ENCODE peak calls at places on chromosomes 2 and 18, in eight cellular contexts. N is kidney epithelial cell, X is D721Med, B is mesothelial cell of epicardium, L is HFFc6, E is GM10248, V is cardiac fibroblast, H is spleen. P is an unnamed sample.

GRCh38 chr2:51220080-51220479 is 188.1 kb upstream of the NRXN1 start:
- DNase-seq in H (no peak), E (no peak), V (no peak), N (no peak), B (no peak), L (no peak), X (no peak), P (no peak)

GRCh38 chr2:179524940-179525339 is 260.3 kb upstream of the SESTD1 start:
- DNase-seq in N (no peak), V (no peak), L (no peak), H (no peak), E (no peak), X (no peak), B (no peak), P (no peak)

GRCh38 chr18:62781893-62782292 is 66.6 kb downstream of the PHLPP1 start:
- DNase-seq in V (peak), H (no peak), N (no peak), L (peak), E (no peak), X (no peak), B (no peak), P (no peak)

GRCh38 chr2:158822212-158822611 is 27.1 kb downstream of the DAPL1 start:
- DNase-seq in H (no peak), B (no peak), E (no peak), L (no peak), V (no peak), X (no peak), N (no peak), P (no peak)

GRCh38 chr2:102235491-102235890 is 48.7 kb downstream of the IL1RL2 start:
- DNase-seq in E (no peak), X (no peak), L (no peak), B (no peak), H (peak), V (peak), N (no peak), P (no peak)

GRCh38 chr18:54878662-54879058 is 50.4 kb downstream of the RAB27B start:
- DNase-seq in V (peak), H (no peak), N (no peak), L (no peak), B (no peak), X (no peak), E (no peak), P (no peak)

GRCh38 chr2:86052676-86053075 is 53.0 kb downstream of the POLR1A start:
- DNase-seq in X (no peak), H (no peak), L (no peak), E (no peak), V (no peak), N (no peak), B (no peak), P (no peak)

GRCh38 chr18:31223371-31223770 is 60.7 kb upstream of the DSC1 start:
- DNase-seq in H (no peak), V (no peak), L (no peak), N (no peak), B (no peak), X (no peak), E (no peak), P (no peak)

GRCh38 chr18:78192044-78192443 is 787.6 kb upstream of the SALL3 start:
- DNase-seq in H (no peak), X (no peak), E (no peak), V (no peak), N (peak), L (no peak), B (no peak), P (peak)

GRCh38 chr2:201329409-201329808 is 27.7 kb downstream of the FLACC1 start:
- DNase-seq in V (no peak), B (no peak), X (no peak), L (no peak), N (no peak), H (no peak), E (no peak), P (no peak)

GRCh38 chr2:177260398-177260797 is 4.1 kb downstream of the NFE2L2 start:
- DNase-seq in H (no peak), X (no peak), L (no peak), B (no peak), N (no peak), V (no peak), E (no peak), P (no peak)

GRCh38 chr18:46222093-46222492 is 117.9 kb downstream of the HAUS1 start:
- DNase-seq in L (no peak), V (no peak), E (no peak), H (no peak), N (no peak), B (no peak), X (no peak), P (no peak)

GRCh38 chr2:160596431-160596830 is 102.8 kb upstream of the RBMS1 start:
- DNase-seq in E (no peak), X (no peak), V (no peak), L (no peak), B (no peak), N (no peak), H (no peak), P (no peak)

GRCh38 chr2:130799295-130799694 is 37.4 kb upstream of the ARHGEF4 start:
- DNase-seq in B (no peak), N (no peak), H (no peak), L (no peak), V (no peak), X (no peak), E (no peak), P (no peak)

GRCh38 chr18:984004-984403 is 79.3 kb downstream of the ADCYAP1 start:
- DNase-seq in N (no peak), E (no peak), H (no peak), V (no peak), X (no peak), B (no peak), L (no peak), P (no peak)

GRCh38 chr18:27954226-27954625 is 222.7 kb downstream of the CDH2 start:
- DNase-seq in E (no peak), H (no peak), V (peak), N (no peak), X (no peak), B (no peak), L (peak), P (no peak)

GRCh38 chr18:23814977-23815614 is 125.8 kb downstream of the LAMA3 start:
- DNase-seq in E (no peak), B (no peak), H (no peak), X (no peak), N (no peak), V (no peak), L (no peak), P (no peak)

GRCh38 chr2:238106698-238107524 is 6.8 kb downstream of the ESPNL start:
- DNase-seq in H (peak), N (no peak), B (no peak), E (no peak), L (no peak), X (no peak), V (no peak), P (peak)

GRCh38 chr2:33437297-33437696 is 39.2 kb upstream of the RASGRP3 start:
- DNase-seq in B (no peak), V (peak), L (peak), N (peak), E (no peak), X (no peak), H (no peak), P (no peak)

GRCh38 chr18:36402765-36403396 is 105.4 kb downstream of the FHOD3 start:
- DNase-seq in N (no peak), B (no peak), X (no peak), L (peak), H (no peak), E (no peak), V (peak), P (no peak)

GRCh38 chr2:74593826-74594467 is 39.4 kb downstream of the DOK1 start:
- DNase-seq in E (no peak), V (peak), L (no peak), X (no peak), N (no peak), H (no peak), B (no peak), P (no peak)

GRCh38 chr2:30625600-30626208 is 178.7 kb downstream of the LCLAT1 start:
- DNase-seq in V (no peak), N (no peak), L (no peak), E (no peak), X (no peak), B (no peak), H (no peak), P (no peak)

GRCh38 chr2:183010112-183010511 is 28.1 kb downstream of the NCKAP1 start:
- DNase-seq in H (no peak), E (no peak), N (no peak), V (peak), B (no peak), X (no peak), L (peak), P (no peak)

GRCh38 chr2:215530191-215530968 is 94.5 kb upstream of the FN1 start:
- DNase-seq in V (peak), L (peak), E (no peak), H (no peak), N (no peak), X (no peak), B (no peak), P (no peak)

GRCh38 chr18:54672846-54673475 is 81.9 kb downstream of the DYNAP start:
- DNase-seq in V (peak), X (no peak), E (no peak), B (no peak), N (no peak), H (no peak), L (no peak), P (no peak)

GRCh38 chr18:36535202-36535935 is 237.9 kb downstream of the FHOD3 start:
- DNase-seq in H (no peak), L (no peak), B (no peak), V (no peak), N (no peak), X (no peak), E (no peak), P (no peak)

GRCh38 chr2:224640694-224641093 is 55.5 kb upstream of the CUL3 start:
- DNase-seq in B (no peak), X (no peak), H (no peak), E (no peak), V (no peak), L (no peak), N (no peak), P (no peak)

GRCh38 chr18:39523281-39523680 is 1957.7 kb upstream of the CELF4 start:
- DNase-seq in L (peak), H (no peak), X (no peak), B (no peak), V (peak), N (peak), E (no peak), P (no peak)

GRCh38 chr2:148876190-148876588 is 1.2 kb downstream of the KIF5C start:
- DNase-seq in X (no peak), L (no peak), E (peak), H (peak), N (no peak), B (no peak), V (no peak), P (no peak)

GRCh38 chr2:239887604-239888003 is 137.5 kb downstream of the NDUFA10 start:
- DNase-seq in B (no peak), V (no peak), E (no peak), L (no peak), H (no peak), X (no peak), N (no peak), P (no peak)

GRCh38 chr2:145731467-145731866 is 1211.5 kb upstream of the ZEB2 start:
- DNase-seq in N (no peak), V (no peak), X (no peak), L (no peak), B (no peak), H (no peak), E (no peak), P (no peak)

GRCh38 chr2:68722712-68723111 is 11.9 kb upstream of the ARHGAP25 start:
- DNase-seq in H (no peak), X (no peak), V (no peak), L (no peak), N (no peak), B (no peak), E (no peak), P (no peak)
- TF ChIP-seq CTCF in H (no peak), X (no peak), V (peak), L (peak), N (no peak), B (no peak), E (no peak), P (no peak)

DNA sequence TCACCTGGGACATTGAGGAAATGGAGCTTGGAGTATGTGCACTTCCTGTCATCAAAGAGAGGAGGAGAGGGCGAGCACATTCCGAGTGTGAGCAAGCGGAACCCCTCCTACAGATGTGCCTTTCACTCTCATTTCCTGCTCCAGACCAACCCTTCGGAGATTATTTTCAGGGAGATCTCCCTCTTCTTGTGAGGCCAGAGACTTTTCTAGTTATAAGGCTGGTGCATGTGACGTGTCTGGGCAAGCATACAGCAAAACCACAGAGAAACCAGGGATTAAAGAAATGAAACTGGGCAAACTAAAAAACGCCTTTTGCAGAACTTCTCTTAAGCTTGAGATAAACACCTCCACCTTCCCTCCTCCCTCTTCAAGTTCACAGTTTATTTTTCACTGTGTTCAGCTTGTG is 409.2 kb upstream of the TCF4 start:
- DNase-seq in X (no peak), H (no peak), V (peak), L (no peak), E (no peak), B (no peak), N (no peak), P (no peak)
- TF ChIP-seq CTCF in X (no peak), H (no peak), V (peak), L (no peak), E (no peak), B (no peak), N (peak), P (no peak)

DNA sequence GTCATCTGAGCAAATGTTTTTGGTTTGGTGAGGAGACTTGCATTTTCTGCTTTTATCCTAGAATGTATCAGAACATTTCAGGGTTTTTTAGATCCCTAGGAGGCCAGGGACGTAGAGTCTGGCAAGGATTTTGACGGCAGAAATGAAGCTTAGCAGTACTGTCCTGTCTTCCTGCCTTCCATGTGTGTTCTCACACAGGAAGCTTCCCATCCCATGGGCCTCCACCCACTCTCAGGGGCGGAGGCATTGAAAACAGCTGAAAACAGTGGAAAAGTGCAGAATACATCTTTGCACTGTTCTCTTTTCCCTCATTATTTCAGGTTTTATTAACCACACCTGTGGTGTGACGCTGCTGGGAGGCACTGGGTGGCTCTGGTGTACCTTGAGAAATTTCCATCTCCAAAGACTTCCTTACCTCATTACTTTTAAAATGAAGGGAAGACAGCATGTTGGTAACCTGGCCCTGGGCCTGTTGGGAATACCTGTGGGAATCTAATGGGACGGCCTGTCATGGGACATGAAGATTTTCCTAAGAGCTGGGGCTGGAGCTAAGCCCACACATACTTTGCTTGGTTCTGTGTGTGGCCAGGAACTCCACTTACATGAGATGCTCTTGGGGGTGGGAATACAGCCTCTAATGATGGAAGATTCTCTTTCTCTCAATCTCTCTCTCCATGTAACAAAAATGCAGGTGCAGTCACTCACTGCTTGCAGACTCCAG is 20.5 kb downstream of the PCARE start:
- DNase-seq in L (no peak), E (no peak), B (no peak), V (peak), X (no peak), N (no peak), H (no peak), P (no peak)
- TF ChIP-seq CTCF in L (no peak), E (peak), B (no peak), V (no peak), X (peak), N (peak), H (no peak), P (no peak)

GRCh38 chr2:46635442-46635841 is 156.1 kb downstream of the TMEM247 start:
- DNase-seq in H (no peak), B (no peak), E (no peak), X (no peak), N (no peak), V (no peak), L (no peak), P (no peak)

GRCh38 chr2:46634905-46635304 is 155.5 kb downstream of the TMEM247 start:
- DNase-seq in E (no peak), H (no peak), L (no peak), N (no peak), X (no peak), B (no peak), V (no peak), P (no peak)

DNA sequence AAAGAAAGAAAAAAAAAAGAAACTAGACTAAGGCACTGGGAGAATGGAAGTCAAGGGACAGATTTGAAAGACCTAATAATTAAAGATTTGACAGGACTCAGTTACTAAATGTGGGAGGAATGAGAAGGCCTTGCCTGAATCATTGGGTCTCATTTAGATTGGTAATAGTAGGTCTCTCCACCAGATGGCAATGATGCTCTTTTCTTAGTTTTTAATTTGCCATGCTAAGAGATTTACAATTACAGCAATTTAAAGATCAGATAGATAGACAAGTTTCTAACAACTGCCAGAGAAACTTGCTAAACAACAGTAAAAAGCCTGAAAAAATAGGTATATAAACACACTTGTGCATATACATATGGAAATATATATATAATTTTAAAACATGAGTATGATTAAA is 153.0 kb downstream of the TMEM247 start:
- DNase-seq in N (no peak), L (peak), V (peak), B (no peak), X (no peak), H (no peak), E (no peak), P (no peak)
- TF ChIP-seq CTCF in N (peak), L (peak), V (peak), B (peak), X (peak), H (no peak), E (peak), P (peak)

GRCh38 chr18:37783771-37784170 is 218.2 kb upstream of the CELF4 start:
- DNase-seq in L (no peak), H (no peak), N (no peak), E (no peak), B (no peak), V (no peak), X (no peak), P (no peak)

GRCh38 chr18:37779220-37779619 is 213.6 kb upstream of the CELF4 start:
- DNase-seq in E (no peak), L (no peak), N (no peak), B (no peak), X (peak), V (no peak), H (no peak), P (no peak)

GRCh38 chr18:37778417-37779165 is 213.0 kb upstream of the CELF4 start:
- DNase-seq in L (peak), V (peak), B (peak), N (no peak), H (peak), E (peak), X (peak), P (peak)
- TF ChIP-seq CTCF in L (peak), V (peak), B (peak), N (peak), H (peak), E (peak), X (peak), P (peak)

DNA sequence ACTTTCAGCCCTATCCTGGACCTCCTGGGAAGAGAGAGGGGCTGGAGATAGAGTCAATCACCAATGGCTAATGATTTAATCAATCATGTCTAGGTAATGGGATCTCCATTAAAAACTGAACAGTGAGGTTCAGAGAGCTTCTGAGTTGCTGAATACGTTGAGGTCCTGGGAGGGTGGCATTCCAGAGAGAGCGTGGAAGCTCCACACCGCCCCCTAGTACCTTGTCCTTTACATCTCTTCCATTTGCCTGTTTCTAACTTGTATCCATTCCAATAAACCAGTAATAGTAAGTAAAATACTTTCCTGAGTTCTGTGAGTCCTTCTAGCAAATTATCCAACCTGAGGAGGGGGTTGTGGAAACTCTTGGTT is 101.7 kb downstream of the B3GNT2 start:
- DNase-seq in N (no peak), X (no peak), B (no peak), E (no peak), V (peak), H (no peak), L (no peak), P (no peak)
- TF ChIP-seq CTCF in N (peak), X (peak), B (no peak), E (no peak), V (peak), H (no peak), L (peak), P (peak)